ENCODE peak calls at places on chromosome 10, in four cellular contexts. J, Z, G and P are unnamed samples.
A peak's percentile ranks its signal among the peaks of the same experiment; 100 is the strongest.

GRCh38 chr10:121659236-121659635 is 61.0 kb upstream of the FGFR2 start:
- DNase-seq in G (no peak), Z (no peak), J (no peak), P (no peak)

GRCh38 chr10:22713853-22714523 is 390 bp downstream of the PIP4K2A start:
- DNase-seq in J (peak; percentile 37), Z (peak; percentile 34), G (peak; percentile 39), P (peak; percentile 42)

GRCh38 chr10:104387130-104387888 is 33.7 kb downstream of the CFAP58 start:
- DNase-seq in G (no peak), J (no peak), Z (no peak), P (peak; percentile 6)

GRCh38 chr10:112904000-112904399 is 46.0 kb upstream of the TCF7L2 start:
- DNase-seq in Z (no peak), G (no peak), J (no peak), P (no peak)

GRCh38 chr10:88157981-88158465 is 294.6 kb downstream of the PTEN start:
- DNase-seq in J (no peak), G (no peak), Z (no peak), P (no peak)

GRCh38 chr10:92575961-92576360 is 2.1 kb upstream of the IDE start:
- DNase-seq in G (no peak), Z (no peak), J (no peak), P (no peak)

GRCh38 chr10:52895066-52895465 is 122.5 kb upstream of the MBL2 start:
- DNase-seq in G (no peak), Z (no peak), J (no peak), P (no peak)

GRCh38 chr10:11320809-11321520 is 290.5 kb downstream of the USP6NL start:
- DNase-seq in G (no peak), Z (no peak), J (no peak), P (no peak)

GRCh38 chr10:316390-316789 is 181.1 kb downstream of the ZMYND11 start:
- DNase-seq in J (no peak), Z (no peak), G (no peak), P (no peak)

GRCh38 chr10:78805176-78805575 is 263.6 kb upstream of the ZMIZ1 start:
- DNase-seq in Z (no peak), J (no peak), G (peak; percentile 77), P (peak; percentile 90)

GRCh38 chr10:80511984-80512634 is 25.6 kb upstream of the SH2D4B start:
- DNase-seq in Z (no peak), J (no peak), G (no peak), P (no peak)

GRCh38 chr10:29408847-29409240 is 120.0 kb downstream of the LYZL1 start:
- DNase-seq in J (no peak), G (no peak), Z (no peak), P (no peak)

GRCh38 chr10:50577681-50578350 is 45.9 kb downstream of the SGMS1 start:
- DNase-seq in Z (no peak), G (no peak), J (no peak), P (peak; percentile 64)

GRCh38 chr10:128070721-128071416 is 55.4 kb downstream of the MKI67 start:
- DNase-seq in G (no peak), Z (no peak), J (no peak), P (no peak)

GRCh38 chr10:15316877-15317464 is 54.1 kb downstream of the FAM171A1 start:
- DNase-seq in Z (no peak), G (no peak), J (no peak), P (no peak)

GRCh38 chr10:77195101-77195500 is 442.5 kb downstream of the KCNMA1 start:
- DNase-seq in J (no peak), G (no peak), Z (no peak), P (peak; percentile 85)

GRCh38 chr10:47057471-47057870 is 146.2 kb downstream of the PTPN20 start:
- DNase-seq in G (no peak), J (no peak), Z (no peak), P (no peak)

GRCh38 chr10:96261132-96261531 is 10.2 kb downstream of the BLNK start:
- DNase-seq in J (no peak), G (no peak), Z (no peak), P (no peak)
- H3K27ac ChIP-seq in J (no peak overlapping the region), G (no peak overlapping the region), Z (no peak overlapping the region), P (no peak overlapping the region)

GRCh38 chr10:132647424-132647823 is 109.8 kb downstream of the INPP5A start:
- DNase-seq in J (no peak), G (no peak), Z (no peak), P (no peak)
- H3K27ac ChIP-seq in J (no peak overlapping the region), G (no peak overlapping the region), Z (no peak overlapping the region), P (no peak overlapping the region)

GRCh38 chr10:89249066-89249465 is 2.5 kb downstream of the LIPA start:
- DNase-seq in J (no peak), Z (no peak), G (no peak), P (no peak)

GRCh38 chr10:89250814-89251416 is 660 bp downstream of the LIPA start:
- DNase-seq in J (no peak), Z (no peak), G (no peak), P (no peak)

GRCh38 chr10:89252225-89252585 is 630 bp upstream of the LIPA start:
- DNase-seq in G (no peak), Z (no peak), J (no peak), P (no peak)

GRCh38 chr10:89256338-89256737 is 4.8 kb upstream of the LIPA start:
- DNase-seq in J (no peak), G (no peak), Z (no peak), P (no peak)

DNA sequence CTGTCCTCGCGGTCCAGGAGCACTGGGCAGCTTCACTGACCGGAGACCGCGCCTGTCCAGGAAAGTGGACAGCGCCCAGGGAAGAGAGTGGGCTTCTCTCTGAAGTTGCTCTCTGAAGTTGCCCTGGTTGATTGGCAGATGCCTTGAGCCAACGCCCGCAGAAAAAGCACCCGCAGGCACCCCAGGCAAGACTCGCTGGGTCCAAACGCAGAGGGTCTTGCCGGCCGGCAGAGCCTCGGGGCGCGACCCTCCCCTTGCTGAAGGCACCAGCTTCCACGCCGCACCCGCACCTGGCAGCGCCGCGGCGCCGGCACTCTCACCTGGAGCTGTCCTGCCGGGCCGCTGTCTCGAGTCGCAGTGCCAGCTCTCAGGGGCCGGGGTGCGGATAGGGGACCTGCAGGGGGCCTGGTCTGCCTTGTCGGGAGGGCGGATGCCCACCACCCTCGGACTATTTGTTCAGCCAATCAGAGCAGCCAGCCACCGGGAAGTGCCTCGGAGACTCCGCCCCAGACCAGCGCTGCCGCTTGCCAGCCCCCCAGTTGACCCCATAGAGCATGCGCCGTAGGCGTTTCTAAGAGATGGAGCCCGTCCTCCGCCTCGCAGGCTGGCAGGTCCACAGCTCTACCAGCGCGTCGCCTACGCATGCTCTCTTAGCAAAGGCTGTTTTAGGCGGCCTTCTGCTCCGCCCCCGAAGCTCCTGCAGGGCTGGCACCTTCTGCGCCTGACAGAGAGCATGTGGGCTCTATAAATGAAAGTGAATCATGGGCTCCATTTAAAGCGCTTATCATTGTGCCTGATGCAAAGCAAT is at the start of gene LIPA:
- DNase-seq in J (peak; percentile 97), Z (peak; percentile 99), G (peak; percentile 96), P (peak; percentile 98)
- H3K27ac ChIP-seq in J (peak within 1 kb of the TSS; percentile 76), Z (no peak within 1 kb of the TSS), G (peak within 1 kb of the TSS; percentile 88), P (no peak within 1 kb of the TSS)

DNA sequence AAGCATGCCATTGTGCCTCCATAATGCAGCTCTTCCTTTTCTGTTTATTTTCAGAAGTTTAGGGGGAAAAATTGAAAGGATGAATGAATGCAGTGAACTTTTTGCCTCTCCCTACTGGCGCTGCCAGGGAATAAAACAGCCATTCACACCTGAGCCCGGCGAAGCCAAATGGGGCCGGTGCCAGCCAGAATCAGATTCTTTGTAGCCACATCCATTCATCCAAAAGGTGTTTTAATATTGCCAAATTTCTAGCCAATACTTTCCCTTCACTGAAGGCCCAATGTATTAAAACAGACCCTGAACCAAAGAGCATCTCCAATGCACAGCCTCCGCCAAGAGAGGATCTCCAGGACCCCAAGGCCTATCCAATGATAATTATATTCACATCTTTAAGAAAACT is 12.2 kb downstream of the EBF3 start:
- DNase-seq in J (no peak), Z (no peak), G (no peak), P (no peak)
- H3K27ac ChIP-seq in J (no peak overlapping the region), Z (no peak overlapping the region), G (peak overlapping the region; percentile 93), P (no peak overlapping the region)

DNA sequence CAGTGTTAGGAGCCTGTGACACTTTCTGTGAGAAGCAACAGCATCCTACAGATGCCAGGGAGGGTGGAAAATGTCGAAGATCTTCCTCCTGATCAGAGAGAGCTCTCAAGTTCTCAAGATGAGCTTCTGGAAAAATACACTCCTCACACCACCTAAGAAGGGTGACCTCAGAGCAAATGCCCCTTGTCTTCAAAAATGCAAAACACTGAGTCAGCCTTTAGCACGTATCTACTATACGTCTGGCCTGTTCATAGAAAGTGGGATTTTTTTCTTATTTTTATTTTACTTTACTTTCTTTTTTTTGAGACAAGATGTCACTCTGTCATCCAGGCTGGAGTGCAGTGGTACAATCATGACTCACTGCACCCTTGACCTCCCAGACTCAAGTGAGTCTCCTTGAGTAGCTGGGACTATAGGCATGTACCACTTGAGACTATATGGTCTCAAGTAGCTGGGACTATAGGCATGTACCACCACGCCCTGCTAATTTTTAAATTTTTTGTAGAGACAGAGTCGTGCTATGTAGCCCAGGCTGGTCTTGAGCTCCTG is 57.0 kb downstream of the AFAP1L2 start:
- DNase-seq in G (no peak), Z (no peak), J (no peak), P (no peak)
- H3K27ac ChIP-seq in G (peak overlapping the region; percentile 48), Z (no peak overlapping the region), J (no peak overlapping the region), P (no peak overlapping the region)

DNA sequence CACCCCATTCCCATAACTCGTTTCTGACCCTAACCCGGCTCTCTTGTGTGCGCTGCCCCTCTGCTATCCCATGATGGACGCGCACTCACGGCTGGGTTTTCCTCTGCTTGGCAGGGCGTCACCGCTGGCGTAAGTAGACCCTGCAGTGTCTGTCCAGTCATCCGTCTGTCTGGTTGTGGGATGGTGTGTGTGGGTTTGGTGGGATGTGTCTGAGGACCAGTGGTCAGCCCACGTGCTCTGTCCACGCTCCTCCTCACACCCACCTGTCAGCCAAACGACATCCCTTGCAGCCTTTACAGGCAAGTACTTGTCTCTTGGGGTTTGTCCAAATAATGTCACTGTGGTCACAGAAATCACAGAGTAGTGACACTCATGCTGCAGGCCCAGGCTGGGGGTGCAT is 20.8 kb downstream of the LDB3 start:
- DNase-seq in G (no peak), Z (no peak), J (no peak), P (no peak)
- H3K27ac ChIP-seq in G (peak overlapping the region; percentile 93), Z (no peak overlapping the region), J (no peak overlapping the region), P (no peak overlapping the region)

GRCh38 chr10:16965242-16965620 is 148.0 kb upstream of the RSU1 start:
- DNase-seq in G (no peak), J (no peak), Z (no peak), P (no peak)

GRCh38 chr10:16968722-16969055 is 151.5 kb upstream of the RSU1 start:
- DNase-seq in J (no peak), G (no peak), Z (no peak), P (no peak)

GRCh38 chr10:16967866-16968721 is 150.9 kb upstream of the RSU1 start:
- DNase-seq in Z (peak; percentile 59), G (peak; percentile 25), J (no peak), P (peak; percentile 91)

GRCh38 chr10:16965740-16966447 is 148.7 kb upstream of the RSU1 start:
- DNase-seq in Z (peak; percentile 35), G (no peak), J (no peak), P (peak; percentile 80)

GRCh38 chr10:16967000-16967865 is 150.0 kb upstream of the RSU1 start:
- DNase-seq in G (no peak), J (no peak), Z (no peak), P (no peak)
- H3K27ac ChIP-seq in G (peak overlapping the region; percentile 83), J (no peak overlapping the region), Z (no peak overlapping the region), P (no peak overlapping the region)

GRCh38 chr10:20877554-20877953 is 19.6 kb downstream of the NEBL start:
- DNase-seq in G (no peak), Z (no peak), J (no peak), P (no peak)
- H3K27ac ChIP-seq in G (no peak overlapping the region), Z (no peak overlapping the region), J (no peak overlapping the region), P (no peak overlapping the region)